ENCODE peak calls at places on chromosomes 3 and 15, in four cellular contexts. Z is NB4, H is mesendoderm, E is AG09309. P is an unnamed sample.

GRCh38 chr15:34837246-34838016 is 42.1 kb upstream of the ACTC1 start:
- DNase-seq in Z (no peak), H (no peak), E (peak; percentile 25), P (no peak)

GRCh38 chr3:55615694-55616310 is 128.7 kb upstream of the WNT5A start:
- DNase-seq in Z (no peak), H (peak; percentile 96), E (no peak), P (peak; percentile 29)

GRCh38 chr3:111582114-111582461 is 13.1 kb downstream of the ZBED2 start:
- DNase-seq in Z (no peak), H (peak; percentile 70), E (peak; percentile 68), P (no peak)

GRCh38 chr15:85749261-85750151 is 45.2 kb downstream of the KLHL25 start:
- DNase-seq in Z (no peak), H (no peak), E (no peak), P (peak; percentile 53)

GRCh38 chr3:36893137-36893557 is 51.7 kb downstream of the TRANK1 start:
- DNase-seq in Z (peak; percentile 80), H (peak; percentile 98), E (peak; percentile 47), P (no peak)

GRCh38 chr3:123627673-123628670 is 43.1 kb upstream of the HACD2 start:
- DNase-seq in Z (no peak), H (no peak), E (no peak), P (no peak)

GRCh38 chr3:87410110-87410509 is 133.7 kb upstream of the POU1F1 start:
- DNase-seq in Z (no peak), H (no peak), E (no peak), P (no peak)

GRCh38 chr3:161498259-161498921 is 1.8 kb downstream of the OTOL1 start:
- DNase-seq in Z (no peak), H (peak; percentile 68), E (no peak), P (no peak)

GRCh38 chr15:67164811-67165652 is 89.4 kb downstream of the AAGAB start:
- DNase-seq in Z (no peak), H (peak; percentile 89), E (no peak), P (peak; percentile 82)

GRCh38 chr15:31357148-31357547 is 30.5 kb downstream of the KLF13 start:
- DNase-seq in Z (no peak), H (no peak), E (no peak), P (no peak)

GRCh38 chr3:46500631-46501377 is 3.0 kb downstream of the RTP3 start:
- DNase-seq in Z (peak; percentile 20), H (no peak), E (peak; percentile 72), P (no peak)

GRCh38 chr3:72739521-72740466 is 108.5 kb downstream of the SHQ1 start:
- DNase-seq in Z (no peak), H (peak; percentile 29), E (no peak), P (no peak)

GRCh38 chr3:135057996-135058395 is 262.9 kb downstream of the EPHB1 start:
- DNase-seq in Z (no peak), H (no peak), E (no peak), P (no peak)

GRCh38 chr15:73108676-73109075 is 56.4 kb downstream of the NEO1 start:
- DNase-seq in Z (no peak), H (peak; percentile 79), E (no peak), P (no peak)

GRCh38 chr3:127685708-127686511 is 13.2 kb downstream of the ABTB1 start:
- DNase-seq in Z (no peak), H (no peak), E (no peak), P (no peak)

GRCh38 chr15:52877255-52877654 is 87.1 kb upstream of the ONECUT1 start:
- DNase-seq in Z (no peak), H (no peak), E (no peak), P (no peak)

GRCh38 chr3:52670621-52671521 is 14.8 kb downstream of the PBRM1 start:
- DNase-seq in Z (peak; percentile 97), H (peak; percentile 72), E (peak; percentile 100), P (no peak)

GRCh38 chr15:51938286-51938685 is 33.3 kb downstream of the LEO1 start:
- DNase-seq in Z (no peak), H (no peak), E (no peak), P (no peak)

GRCh38 chr15:98134875-98135274 is 174.4 kb downstream of the ARRDC4 start:
- DNase-seq in Z (peak; percentile 66), H (no peak), E (no peak), P (no peak)

GRCh38 chr3:62139957-62140356 is 233.4 kb downstream of the FEZF2 start:
- DNase-seq in Z (peak; percentile 15), H (no peak), E (no peak), P (no peak)

GRCh38 chr15:93488157-93488803 is 399.3 kb upstream of the RGMA start:
- DNase-seq in Z (no peak), H (no peak), E (no peak), P (no peak)

GRCh38 chr3:173584834-173585831 is 187.6 kb downstream of the NLGN1 start:
- DNase-seq in Z (no peak), H (peak; percentile 68), E (no peak), P (peak; percentile 32)

GRCh38 chr3:67018105-67018788 is 20.1 kb downstream of the KBTBD8 start:
- DNase-seq in Z (no peak), H (no peak), E (no peak), P (no peak)

GRCh38 chr3:16467368-16467767 is 46.1 kb downstream of the RFTN1 start:
- DNase-seq in Z (no peak), H (no peak), E (no peak), P (no peak)

GRCh38 chr3:125004196-125004595 is 51.6 kb downstream of the HEG1 start:
- DNase-seq in Z (no peak), H (no peak), E (no peak), P (no peak)

GRCh38 chr15:23014394-23015000 is 24.9 kb downstream of the TUBGCP5 start:
- DNase-seq in Z (no peak), H (no peak), E (no peak), P (no peak)

GRCh38 chr3:36804295-36805055 is 40.1 kb upstream of the DCLK3 start:
- DNase-seq in Z (no peak), H (peak; percentile 86), E (no peak), P (peak; percentile 45)

GRCh38 chr15:68578960-68579935 is at the start of gene CORO2B:
- DNase-seq in Z (peak; percentile 57), H (peak; percentile 84), E (no peak), P (peak; percentile 92)

GRCh38 chr3:41419809-41420208 is 220.5 kb downstream of the CTNNB1 start:
- DNase-seq in Z (peak; percentile 6), H (no peak), E (no peak), P (no peak)

GRCh38 chr15:66935688-66936087 is 129.7 kb upstream of the SMAD3 start:
- DNase-seq in Z (no peak), H (no peak), E (no peak), P (no peak)

GRCh38 chr3:9732753-9733115 is 1.2 kb downstream of the BRPF1 start:
- DNase-seq in Z (no peak), H (no peak), E (no peak), P (no peak)

GRCh38 chr15:99485153-99485947 is 80.4 kb upstream of the MEF2A start:
- DNase-seq in Z (no peak), H (peak; percentile 45), E (no peak), P (peak; percentile 44)

GRCh38 chr3:11600501-11601282 is 43.0 kb downstream of the VGLL4 start:
- DNase-seq in Z (no peak), H (peak; percentile 99), E (peak; percentile 99), P (peak; percentile 68)

GRCh38 chr3:186320862-186321568 is 41.0 kb downstream of the DGKG start:
- DNase-seq in Z (no peak), H (no peak), E (no peak), P (no peak)

GRCh38 chr3:39428745-39429201 is 22.3 kb downstream of the RPSA start:
- DNase-seq in Z (no peak), H (no peak), E (no peak), P (no peak)
- H3K4me3 ChIP-seq in Z (no peak overlapping the region), H (no peak overlapping the region), E (no peak overlapping the region), P (no peak overlapping the region)

GRCh38 chr3:102178817-102179216 is 256.0 kb upstream of the ZPLD1 start:
- DNase-seq in Z (no peak), H (no peak), E (no peak), P (no peak)

GRCh38 chr3:102182162-102182561 is 252.7 kb upstream of the ZPLD1 start:
- DNase-seq in Z (no peak), H (no peak), E (no peak), P (no peak)

GRCh38 chr3:102179321-102180290 is 255.2 kb upstream of the ZPLD1 start:
- DNase-seq in Z (no peak), H (no peak), E (no peak), P (no peak)

GRCh38 chr3:102181202-102181920 is 253.5 kb upstream of the ZPLD1 start:
- DNase-seq in Z (no peak), H (peak; percentile 8), E (peak; percentile 75), P (peak; percentile 5)

DNA sequence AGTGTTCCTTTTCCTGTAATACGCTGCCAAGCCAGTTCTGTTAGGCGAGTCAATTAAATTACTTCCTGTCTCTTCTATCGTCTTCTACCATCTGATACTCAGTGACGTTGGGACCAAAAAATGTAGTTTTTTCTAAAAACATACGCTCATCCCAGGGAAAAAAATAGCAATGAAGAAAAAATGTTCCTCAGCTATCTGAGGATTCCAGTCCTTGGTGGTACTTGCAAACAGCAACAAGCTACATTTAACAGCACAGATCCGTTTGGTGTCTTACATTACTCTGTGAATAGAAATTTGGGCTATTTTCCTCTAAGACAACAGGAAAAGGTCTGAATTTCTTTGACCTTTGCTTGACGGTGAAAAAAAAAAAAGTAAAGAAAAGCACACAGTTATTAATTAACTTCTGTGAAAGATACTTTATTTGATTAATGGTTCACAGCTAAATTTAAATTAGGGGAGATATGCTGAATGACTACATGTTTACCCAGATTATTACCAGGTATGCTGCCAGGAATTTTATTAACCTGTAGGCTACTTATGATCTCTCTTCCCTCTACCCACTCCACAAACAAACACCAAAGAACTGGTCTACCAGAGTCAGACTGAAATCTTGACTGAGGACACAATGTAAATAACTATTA is 254.4 kb upstream of the ZPLD1 start:
- DNase-seq in Z (no peak), H (no peak), E (peak; percentile 89), P (no peak)
- H3K4me3 ChIP-seq in Z (no peak overlapping the region), H (no peak overlapping the region), E (no peak overlapping the region), P (no peak overlapping the region)

DNA sequence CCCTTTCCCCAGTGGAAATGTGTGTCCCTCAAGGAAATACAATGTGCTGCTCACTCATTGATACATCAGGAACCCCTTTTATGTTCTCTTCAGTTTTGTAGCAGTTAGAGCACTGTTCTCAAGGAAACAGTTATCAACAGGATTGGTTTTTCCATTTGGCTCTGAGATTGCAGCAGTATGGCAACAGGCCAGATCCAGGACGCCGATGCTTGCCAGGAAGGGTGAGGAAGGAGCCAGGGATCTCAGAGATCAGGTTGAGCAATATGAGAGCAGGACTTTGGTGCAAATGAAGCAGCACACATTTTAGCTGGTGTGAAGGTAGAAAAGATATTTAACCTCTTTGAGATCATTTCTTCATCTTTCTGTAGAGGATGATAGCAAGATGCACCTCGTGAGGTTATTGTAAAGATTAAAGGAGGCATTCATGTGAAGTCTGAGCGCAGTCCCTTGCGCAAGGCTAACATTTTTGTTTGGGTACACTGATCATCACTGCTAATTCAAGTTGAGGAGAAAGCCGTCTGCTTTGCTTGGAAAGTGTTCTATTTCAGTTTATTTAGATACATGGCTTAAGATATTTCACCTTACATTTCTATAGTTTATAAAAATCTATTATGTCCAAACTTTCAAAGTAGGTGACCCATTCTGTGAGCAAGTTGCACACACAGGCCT is 68.5 kb downstream of the KCNH8 start:
- DNase-seq in Z (no peak), H (no peak), E (no peak), P (no peak)
- H3K4me3 ChIP-seq in Z (no peak overlapping the region), H (no peak overlapping the region), E (no peak overlapping the region), P (no peak overlapping the region)

DNA sequence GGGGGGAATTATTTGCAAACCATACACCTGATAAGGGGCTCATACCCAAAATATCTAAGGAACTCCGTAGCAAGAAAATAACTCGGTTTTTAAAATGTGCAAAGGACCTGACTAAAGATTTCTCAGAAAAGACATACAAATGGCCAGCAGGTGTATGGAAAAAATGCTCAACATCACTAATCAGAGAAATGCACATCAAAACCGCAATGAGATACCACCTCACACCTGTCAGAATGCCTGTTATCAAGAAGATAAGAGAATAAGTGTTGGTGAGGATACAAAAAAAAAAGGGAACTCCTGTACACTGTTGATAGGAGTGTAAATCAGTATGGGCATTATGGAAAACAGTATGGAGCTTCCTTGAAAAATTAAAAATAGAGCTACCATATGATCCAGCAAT is 89.4 kb downstream of the C3orf70 start:
- DNase-seq in Z (no peak), H (no peak), E (no peak), P (no peak)
- H3K4me3 ChIP-seq in Z (no peak overlapping the region), H (no peak overlapping the region), E (no peak overlapping the region), P (no peak overlapping the region)